ENCODE peak calls at places on chromosome 15, in seven cellular contexts. Z is NCI-H2081, V is fibroblast of lung, P is WTC11, S is NCI-H2171, H is GM20000, D is NCI-H1105. L is an unnamed sample.
A peak's percentile ranks its signal among the peaks of the same experiment; 100 is the strongest.

GRCh38 chr15:100879046-100879445 is 585 bp upstream of the ALDH1A3 start:
- DNase-seq in S (peak; percentile 32), H (peak; percentile 59), Z (no peak), D (no peak), V (no peak), P (peak; percentile 41), L (no peak)

GRCh38 chr15:39511000-39511914 is 69.6 kb upstream of the THBS1 start:
- DNase-seq in S (no peak), D (no peak), V (peak; percentile 81), P (no peak), Z (no peak), H (no peak), L (no peak)

GRCh38 chr15:35281515-35281914 is 196.4 kb upstream of the NANOGP8 start:
- DNase-seq in S (no peak), P (no peak), H (no peak), Z (no peak), D (no peak), V (peak; percentile 11), L (no peak)

GRCh38 chr15:72161351-72162132 is 36.0 kb downstream of the GRAMD2A start:
- DNase-seq in D (no peak), H (no peak), Z (no peak), S (no peak), V (no peak), P (no peak), L (no peak)

GRCh38 chr15:85063088-85063487 is 81.4 kb downstream of the PDE8A start:
- DNase-seq in S (no peak), Z (no peak), H (no peak), V (no peak), P (no peak), D (no peak), L (no peak)

GRCh38 chr15:77035999-77036471 is 34.9 kb downstream of the TSPAN3 start:
- DNase-seq in V (no peak), H (peak; percentile 9), D (no peak), S (no peak), P (no peak), Z (no peak), L (no peak)

GRCh38 chr15:33067456-33067855 is 127.1 kb downstream of the FMN1 start:
- DNase-seq in H (no peak), Z (no peak), S (no peak), V (peak; percentile 72), D (no peak), P (no peak), L (no peak)

GRCh38 chr15:37940886-37941285 is 6.4 kb downstream of the TMCO5A start:
- DNase-seq in P (no peak), S (no peak), H (no peak), V (no peak), D (no peak), Z (no peak), L (no peak)

GRCh38 chr15:70493376-70493775 is 270.0 kb downstream of the UACA start:
- DNase-seq in H (no peak), D (no peak), V (no peak), S (no peak), Z (no peak), P (no peak), L (no peak)

GRCh38 chr15:75542386-75542797 is 36.7 kb downstream of the PTPN9 start:
- DNase-seq in Z (no peak), S (no peak), V (no peak), D (no peak), H (no peak), P (no peak), L (no peak)

GRCh38 chr15:101053261-101053660 is 134.1 kb downstream of the LRRK1 start:
- DNase-seq in D (no peak), V (no peak), S (no peak), Z (no peak), P (no peak), H (no peak), L (no peak)

GRCh38 chr15:99406716-99407487 is 155.6 kb downstream of the LRRC28 start:
- DNase-seq in D (no peak), H (no peak), Z (no peak), S (no peak), V (no peak), P (no peak), L (no peak)

GRCh38 chr15:52408823-52409222 is 113.2 kb upstream of the MYO5C start:
- DNase-seq in Z (no peak), V (no peak), H (no peak), S (no peak), P (no peak), D (no peak), L (no peak)

GRCh38 chr15:47708116-47708515 is 9.2 kb upstream of the SEMA6D start:
- DNase-seq in H (no peak), D (no peak), V (no peak), Z (no peak), S (no peak), P (no peak), L (no peak)

GRCh38 chr15:72685925-72686794 is at the start of the genes BBS4 and HIGD2B:
- DNase-seq in P (peak; percentile 89), V (peak; percentile 83), Z (no peak), S (no peak), D (no peak), H (peak; percentile 80), L (no peak)

GRCh38 chr15:74317820-74318375 is 49.5 kb downstream of the CYP11A1 start:
- DNase-seq in Z (peak; percentile 88), H (no peak), V (peak; percentile 90), S (peak; percentile 89), P (no peak), D (peak; percentile 74), L (peak; percentile 31)

GRCh38 chr15:50909044-50909342 is 510 bp downstream of the AP4E1 start:
- DNase-seq in Z (peak; percentile 33), V (no peak), S (no peak), H (no peak), D (no peak), P (no peak), L (no peak)

GRCh38 chr15:65206750-65207149 is 4.5 kb downstream of the CILP start:
- DNase-seq in D (no peak), H (no peak), P (no peak), Z (no peak), S (no peak), V (no peak), L (no peak)

GRCh38 chr15:68818671-68819450 is 1.8 kb downstream of the ANP32A start:
- DNase-seq in S (peak; percentile 77), P (peak; percentile 56), V (peak; percentile 50), H (peak; percentile 59), Z (peak; percentile 42), D (peak; percentile 45), L (no peak)

GRCh38 chr15:34708422-34708821 is 46.4 kb downstream of the GJD2 start:
- DNase-seq in V (peak; percentile 76), S (peak; percentile 27), Z (peak; percentile 51), P (no peak), D (no peak), H (peak; percentile 33), L (peak; percentile 9)

GRCh38 chr15:67815036-67815592 is 10.2 kb upstream of the SKOR1 start:
- DNase-seq in H (no peak), P (no peak), S (no peak), V (no peak), Z (no peak), D (no peak), L (no peak)

GRCh38 chr15:69719527-69719926 is 266.9 kb downstream of the RPLP1 start:
- DNase-seq in Z (no peak), H (peak; percentile 28), S (no peak), P (no peak), D (no peak), V (no peak), L (no peak)

GRCh38 chr15:76994001-76994400 is 925 bp upstream of the PSTPIP1 start:
- DNase-seq in P (peak; percentile 7), D (no peak), V (no peak), H (no peak), S (no peak), Z (no peak), L (no peak)

GRCh38 chr15:39361497-39361896 is 219.4 kb upstream of the THBS1 start:
- DNase-seq in Z (no peak), V (no peak), H (no peak), P (no peak), S (no peak), D (no peak), L (no peak)

L was measured in NCI-H446 treated with DMSO at 0.1 percent for 48 hours.